ENCODE peak calls at places on chromosomes 1 and 21, in six cellular contexts. T, K, X, U, S and F are unnamed samples.

GRCh38 chr1:156645058-156645457 is 3.1 kb downstream of the BCAN start:
- DNase-seq in T (no peak), K (no peak), X (no peak), U (no peak), S (no peak), F (no peak)

GRCh38 chr1:115706774-115707425 is 61.6 kb downstream of the CASQ2 start:
- DNase-seq in T (no peak), K (peak), X (no peak), U (peak), S (peak), F (peak)

GRCh38 chr1:236997882-236998281 is 6.4 kb downstream of the MT1HL1 start:
- DNase-seq in T (no peak), K (no peak), X (no peak), U (no peak), S (no peak), F (no peak)

GRCh38 chr1:217140041-217140901 is 417.0 kb upstream of the ESRRG start:
- DNase-seq in T (no peak), K (no peak), X (no peak), U (no peak), S (no peak), F (no peak)

GRCh38 chr21:41254090-41254700 is 62.4 kb upstream of the FAM3B start:
- DNase-seq in T (no peak), K (no peak), X (no peak), U (no peak), S (no peak), F (no peak)

GRCh38 chr1:17201201-17202021 is 3.5 kb upstream of the PADI1 start:
- DNase-seq in T (peak), K (no peak), X (no peak), U (no peak), S (no peak), F (no peak)

GRCh38 chr21:42508371-42508770 is 5.3 kb upstream of the SLC37A1 start:
- DNase-seq in T (no peak), K (no peak), X (no peak), U (no peak), S (no peak), F (no peak)

GRCh38 chr1:248618878-248619277 is 16.0 kb downstream of the OR2T11 start:
- DNase-seq in T (no peak), K (no peak), X (peak), U (peak), S (no peak), F (no peak)

GRCh38 chr1:15020943-15021745 is 132.4 kb upstream of the TMEM51 start:
- DNase-seq in T (no peak), K (no peak), X (no peak), U (no peak), S (no peak), F (no peak)

GRCh38 chr1:182446033-182446669 is 3.8 kb upstream of the RGSL1 start:
- DNase-seq in T (no peak), K (no peak), X (no peak), U (peak), S (peak), F (peak)

GRCh38 chr1:61318319-61319125 is 236.2 kb downstream of the NFIA start:
- DNase-seq in T (no peak), K (peak), X (no peak), U (no peak), S (no peak), F (peak)

GRCh38 chr1:21865943-21866628 is 54.0 kb downstream of the LDLRAD2 start:
- DNase-seq in T (no peak), K (no peak), X (no peak), U (peak), S (no peak), F (no peak)

GRCh38 chr21:32712043-32712442 is 15.8 kb downstream of the SYNJ1 start:
- DNase-seq in T (no peak), K (peak), X (no peak), U (no peak), S (no peak), F (no peak)

GRCh38 chr1:200373811-200374231 is 36.0 kb downstream of the ZNF281 start:
- DNase-seq in T (no peak), K (no peak), X (no peak), U (no peak), S (no peak), F (no peak)

GRCh38 chr1:6003568-6004411 is 11.6 kb upstream of the NPHP4 start:
- DNase-seq in T (no peak), K (no peak), X (no peak), U (peak), S (no peak), F (no peak)

GRCh38 chr1:151992345-151993083 is 1.1 kb downstream of the S100A10 start:
- DNase-seq in T (peak), K (peak), X (peak), U (no peak), S (peak), F (no peak)

GRCh38 chr21:46180079-46180722 is 4.1 kb downstream of the SPATC1L start:
- DNase-seq in T (no peak), K (no peak), X (no peak), U (no peak), S (no peak), F (no peak)

GRCh38 chr1:235074335-235075120 is 54.1 kb downstream of the TOMM20 start:
- DNase-seq in T (no peak), K (no peak), X (peak), U (peak), S (no peak), F (peak)

GRCh38 chr1:43238104-43238503 is 31.7 kb upstream of the TMEM125 start:
- DNase-seq in T (no peak), K (peak), X (no peak), U (peak), S (no peak), F (no peak)